ENCODE peak calls at places on chromosomes 5 and 9, in five cellular contexts. B is cardiac fibroblast, D is AG09309, Q is fibroblast of pulmonary artery, T is lower lobe of right lung. L is an unnamed sample.

GRCh38 chr9:136079211-136079915 is 15.7 kb downstream of the NACC2 start:
- DNase-seq in Q (no peak), B (no peak), D (no peak), T (peak), L (no peak)

GRCh38 chr9:109182940-109183798 is 16.1 kb upstream of the FRRS1L start:
- DNase-seq in Q (peak), T (no peak), B (peak), D (no peak), L (peak)

GRCh38 chr5:75051217-75051751 is 1.1 kb downstream of the GCNT4 start:
- DNase-seq in T (no peak), B (no peak), Q (no peak), D (no peak), L (no peak)

GRCh38 chr5:10229306-10230048 is 20.2 kb downstream of the ATPSCKMT start:
- DNase-seq in T (no peak), B (peak), Q (peak), D (peak), L (peak)

GRCh38 chr5:135051872-135052271 is 17.8 kb upstream of the PITX1 start:
- DNase-seq in T (no peak), B (no peak), Q (no peak), D (no peak), L (no peak)

GRCh38 chr5:138932171-138932810 is 57.2 kb upstream of the LRRTM2 start:
- DNase-seq in T (no peak), Q (no peak), B (no peak), D (no peak), L (no peak)

GRCh38 chr9:36828574-36829141 is 205.4 kb downstream of the PAX5 start:
- DNase-seq in B (no peak), Q (no peak), T (no peak), D (no peak), L (no peak)

GRCh38 chr5:170305646-170306025 is 8.1 kb upstream of the LCP2 start:
- DNase-seq in Q (no peak), D (no peak), B (no peak), T (no peak), L (no peak)

GRCh38 chr5:103271570-103272289 is 13.2 kb downstream of the MACIR start:
- DNase-seq in B (peak), T (no peak), D (no peak), Q (peak), L (peak)

GRCh38 chr5:140260089-140260656 is 42.7 kb downstream of the PFDN1 start:
- DNase-seq in Q (no peak), B (no peak), D (no peak), T (no peak), L (no peak)
- H3K4me3 ChIP-seq in Q (no peak), B (no peak), D (no peak), T (no peak), L (no peak)

GRCh38 chr5:133944263-133945230 is 23.9 kb downstream of the C5orf15 start:
- DNase-seq in D (no peak), B (peak), Q (peak), T (no peak), L (peak)
- TF ChIP-seq CTCF in D (peak), B (peak), Q (peak), T (peak), L (peak)

DNA sequence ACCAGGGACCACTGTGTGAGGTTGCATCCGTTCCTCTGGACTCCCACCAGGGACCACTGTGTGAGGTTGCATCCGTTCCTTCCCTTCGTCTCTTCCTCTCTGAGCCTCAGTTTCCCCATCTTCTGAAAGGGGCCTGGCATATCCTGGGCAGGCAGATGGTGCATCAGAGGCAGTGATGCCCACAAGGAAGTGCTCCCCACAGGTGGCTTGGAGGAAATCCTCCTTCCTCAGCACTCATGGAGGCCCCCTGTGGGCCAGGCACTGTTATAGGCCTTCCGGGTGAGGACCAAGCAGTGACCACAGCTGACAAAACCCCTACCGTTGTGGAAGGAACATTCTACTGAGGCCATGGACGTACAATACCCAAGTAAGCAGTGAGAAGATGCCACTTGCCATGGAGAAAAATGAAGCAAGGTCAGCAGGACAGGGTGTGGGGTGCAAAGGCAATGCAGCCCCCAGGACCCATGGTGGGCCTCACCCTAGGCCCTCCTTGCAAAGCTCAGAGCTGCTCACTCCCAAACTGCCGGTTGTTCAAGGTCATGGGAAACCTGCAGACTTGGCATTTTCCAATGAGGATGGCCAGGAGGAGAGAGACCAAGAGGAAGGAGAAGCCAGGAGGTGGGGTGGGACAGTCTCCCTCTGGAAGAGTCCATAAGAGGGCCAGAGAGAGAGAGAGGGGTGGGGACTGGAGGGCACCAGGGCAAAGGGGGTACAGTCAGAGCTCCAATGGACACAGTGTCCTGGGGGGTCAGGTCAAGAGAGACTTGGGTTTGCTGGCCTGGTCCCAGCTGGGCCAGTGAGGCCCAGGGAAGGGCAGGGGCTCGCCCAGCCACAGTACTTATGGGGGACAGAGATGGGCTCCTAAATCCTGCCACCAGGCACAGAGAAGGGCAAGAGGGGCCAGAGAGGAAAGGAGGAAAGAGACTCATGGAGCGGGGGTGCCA is 51.1 kb downstream of the C9orf50 start:
- DNase-seq in B (peak), T (no peak), Q (peak), D (no peak), L (no peak)
- H3K4me3 ChIP-seq in B (no peak), T (peak), Q (no peak), D (no peak), L (no peak)

GRCh38 chr5:118692811-118693342 is 295.5 kb downstream of the DTWD2 start:
- DNase-seq in D (no peak), Q (no peak), B (no peak), T (no peak), L (no peak)
- TF ChIP-seq CTCF in D (no peak), Q (no peak), B (no peak), T (no peak), L (no peak)

DNA sequence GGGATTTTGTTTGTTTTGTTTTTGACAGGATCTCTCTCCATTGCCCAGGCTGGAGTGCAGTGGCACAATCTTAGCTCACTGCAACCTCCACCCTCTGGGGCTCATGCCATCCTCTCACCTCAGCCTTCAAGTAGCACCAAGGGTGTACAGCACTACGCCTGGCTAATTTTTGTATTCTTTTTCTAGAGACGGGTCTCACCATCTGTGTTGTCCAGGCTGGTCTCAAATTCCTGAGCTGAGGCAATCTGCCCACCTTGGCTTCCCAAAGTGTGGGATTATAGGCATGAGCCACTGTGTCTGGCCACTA is 7.3 kb downstream of the GCNT1 start:
- DNase-seq in T (no peak), Q (no peak), B (no peak), D (no peak), L (no peak)
- H3K4me3 ChIP-seq in T (no peak), Q (no peak), B (no peak), D (no peak), L (no peak)

DNA sequence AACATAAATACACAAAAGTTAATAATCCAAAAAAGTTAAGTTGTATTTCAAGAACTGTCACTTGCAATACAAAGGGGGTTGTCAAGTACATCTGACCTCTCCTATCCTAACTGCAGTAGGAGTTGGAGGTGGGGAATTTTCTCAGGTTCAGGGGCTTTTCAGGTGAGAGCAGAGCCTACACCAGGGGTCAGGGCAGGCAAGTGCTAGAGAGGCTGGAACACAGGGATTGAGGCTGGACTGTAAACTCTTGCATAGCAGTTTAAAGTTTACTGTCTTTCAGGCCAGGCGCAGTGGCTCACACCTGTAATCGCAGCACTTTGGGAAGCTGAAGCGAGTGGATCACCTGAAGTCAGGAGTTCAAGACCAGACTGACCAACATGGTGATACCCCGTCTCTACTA is 25.4 kb upstream of the RASGRF2 start:
- DNase-seq in D (no peak), T (no peak), Q (no peak), B (no peak), L (no peak)
- TF ChIP-seq CTCF in D (no peak), T (no peak), Q (no peak), B (no peak), L (no peak)

L was measured in fibroblast of the aortic adventitia.